ENCODE peak calls at places on chromosomes 5 and 9, in five cellular contexts. Z, Y, Q, R and S are unnamed samples.

GRCh38 chr5:82873452-82873851 is 203.7 kb downstream of the TMEM167A start:
- DNase-seq in R (no peak), Q (no peak), Z (no peak), Y (no peak), S (no peak)

GRCh38 chr5:40570408-40571129 is 109.1 kb upstream of the PTGER4 start:
- DNase-seq in R (no peak), Y (peak; percentile 8), Q (peak; percentile 90), Z (no peak), S (no peak)

GRCh38 chr9:98833090-98833956 is 25.9 kb downstream of the GALNT12 start:
- DNase-seq in R (no peak), Q (no peak), Z (peak; percentile 65), Y (no peak), S (no peak)

GRCh38 chr5:77797133-77797532 is 21.0 kb upstream of the TBCA start:
- DNase-seq in R (no peak), Y (no peak), Q (peak; percentile 5), Z (no peak), S (no peak)

GRCh38 chr9:93002700-93003099 is 55.4 kb downstream of the FGD3 start:
- DNase-seq in Y (no peak), R (no peak), Z (no peak), Q (no peak), S (no peak)

GRCh38 chr5:29518176-29518575 is 1675.3 kb upstream of the CDH6 start:
- DNase-seq in Q (no peak), R (no peak), Z (no peak), Y (no peak), S (no peak)

GRCh38 chr9:68560131-68560844 is 19.6 kb upstream of the TMEM252 start:
- DNase-seq in Y (peak; percentile 13), R (peak; percentile 50), Z (peak; percentile 55), Q (peak; percentile 84), S (peak; percentile 61)

GRCh38 chr5:56172225-56172624 is 60.9 kb downstream of the ANKRD55 start:
- DNase-seq in Q (peak; percentile 59), Y (no peak), R (no peak), Z (no peak), S (no peak)

GRCh38 chr5:107542831-107543231 is 127.9 kb downstream of the EFNA5 start:
- DNase-seq in Q (peak; percentile 40), Y (peak; percentile 74), Z (peak; percentile 87), R (peak; percentile 77), S (peak; percentile 63)

GRCh38 chr5:132114150-132115121 is 40.8 kb downstream of the CSF2 start:
- DNase-seq in Y (no peak), Q (no peak), R (no peak), Z (no peak), S (no peak)

GRCh38 chr9:101026824-101027223 is 1.7 kb upstream of the PLPPR1 start:
- DNase-seq in Z (no peak), Q (no peak), Y (no peak), R (no peak), S (no peak)

GRCh38 chr5:10684303-10685086 is 76.5 kb downstream of the DAP start:
- DNase-seq in Z (no peak), Q (no peak), Y (no peak), R (no peak), S (no peak)
- TF ChIP-seq POLR2A in Z (no peak), Q (no peak), Y (no peak), R (no peak), S (no peak)

GRCh38 chr5:178642351-178642909 is 15.6 kb upstream of the CLK4 start:
- DNase-seq in Q (peak; percentile 79), Y (no peak), R (no peak), Z (no peak), S (no peak)
- H3K27ac ChIP-seq in Q (no peak overlapping the region), Y (no peak overlapping the region), R (no peak overlapping the region), Z (no peak overlapping the region), S (no peak overlapping the region)

DNA sequence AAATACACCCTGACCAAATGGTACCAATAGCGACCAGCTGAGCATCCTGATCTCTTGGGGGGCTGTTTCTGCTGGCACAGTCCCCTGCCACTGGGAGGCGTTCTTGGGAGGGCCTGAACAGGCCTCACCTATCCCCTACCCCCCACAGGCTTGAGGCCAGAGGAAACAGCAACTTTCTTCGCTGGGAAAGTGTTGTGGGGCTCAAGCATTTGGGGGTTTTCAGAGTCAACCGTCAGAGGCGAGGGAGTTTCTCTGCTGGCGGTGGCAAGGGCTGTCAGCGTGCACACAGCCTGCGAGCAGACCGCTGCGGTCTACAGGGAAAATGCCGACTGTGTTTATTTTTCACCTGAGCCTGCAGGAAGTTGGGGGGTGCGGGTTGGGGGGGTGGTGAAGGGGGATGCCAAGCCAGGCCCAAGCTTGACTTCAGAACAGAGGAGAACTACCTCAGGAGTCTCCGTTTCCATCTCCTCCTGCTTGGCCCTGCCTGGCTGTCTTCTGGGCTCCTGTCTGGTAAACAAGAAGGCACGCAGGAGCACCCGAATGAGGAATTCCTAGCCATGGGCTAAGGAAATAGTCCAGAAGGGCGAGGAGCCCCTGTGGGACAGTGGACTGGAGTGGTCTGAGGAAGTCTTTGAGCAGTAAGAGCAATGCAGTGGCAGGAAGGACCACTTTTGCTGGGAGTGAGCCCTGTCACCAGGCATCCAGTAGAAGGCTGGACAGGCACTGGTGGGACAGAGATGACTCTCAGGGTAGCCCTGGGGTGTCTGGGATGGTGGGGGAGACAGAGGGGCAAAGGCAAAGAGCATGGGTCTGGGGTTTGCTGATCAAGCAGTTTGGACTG is 18.1 kb downstream of the TCF7 start:
- DNase-seq in Q (no peak), R (no peak), Y (no peak), Z (peak; percentile 7), S (peak; percentile 77)
- TF ChIP-seq CTCF in Q (no peak), R (no peak), Y (no peak), Z (no peak), S (no peak)

GRCh38 chr9:127980056-127980705 is 608 bp downstream of the EEIG1 start:
- DNase-seq in Q (no peak), R (no peak), Y (no peak), Z (peak; percentile 40), S (peak; percentile 75)

GRCh38 chr9:127981559-127982121 is 851 bp upstream of the EEIG1 start:
- DNase-seq in Y (no peak), Z (peak; percentile 22), Q (no peak), R (no peak), S (no peak)

GRCh38 chr9:127979015-127979332 is 1.8 kb downstream of the EEIG1 start:
- DNase-seq in Y (no peak), R (no peak), Q (no peak), Z (no peak), S (no peak)

GRCh38 chr9:127979333-127980055 is 1.3 kb downstream of the EEIG1 start:
- DNase-seq in Q (peak; percentile 29), R (no peak), Z (peak; percentile 54), Y (no peak), S (peak; percentile 79)

GRCh38 chr9:127980706-127981558 is at the start of gene EEIG1:
- DNase-seq in Z (peak; percentile 96), R (peak; percentile 91), Y (peak; percentile 88), Q (peak; percentile 86), S (peak; percentile 98)
- TF ChIP-seq POLR2A in Z (peak; percentile 48), R (peak; percentile 96), Y (peak; percentile 78), Q (peak; percentile 87), S (peak; percentile 84)

GRCh38 chr9:130329061-130329460 is 63.5 kb downstream of the HMCN2 start:
- DNase-seq in Y (no peak), Q (no peak), Z (no peak), R (no peak), S (no peak)
- H3K27ac ChIP-seq in Y (no peak overlapping the region), Q (no peak overlapping the region), Z (peak overlapping the region; percentile 19), R (peak overlapping the region; percentile 54), S (peak overlapping the region; percentile 64)

GRCh38 chr5:22889714-22890113 is 36.6 kb upstream of the CDH12 start:
- DNase-seq in Z (no peak), R (no peak), Y (no peak), Q (no peak), S (no peak)
- TF ChIP-seq CTCF in Z (peak; percentile 18), R (no peak), Y (no peak), Q (no peak), S (peak; percentile 8)

DNA sequence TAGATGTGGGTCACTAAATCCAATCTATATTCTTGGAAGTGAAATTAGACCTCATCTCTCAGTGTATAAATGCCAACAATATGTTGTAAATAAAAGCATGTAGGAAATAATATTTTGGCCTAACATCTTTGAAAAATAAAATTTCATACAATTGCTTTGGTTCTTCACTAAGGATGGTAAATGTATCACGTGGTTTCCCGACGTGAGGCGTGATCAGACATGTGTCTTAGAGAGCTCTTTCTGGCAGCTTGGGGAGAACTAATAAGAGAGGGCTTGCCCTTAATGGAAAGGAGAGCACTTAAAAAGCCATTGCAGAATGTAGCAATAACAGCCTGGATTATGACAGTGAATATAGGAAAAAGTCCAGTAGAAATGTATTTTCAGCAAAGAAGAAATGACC is 602.6 kb downstream of the CDH12 start:
- DNase-seq in R (no peak), Z (no peak), Y (no peak), Q (no peak), S (no peak)
- TF ChIP-seq POLR2A in R (no peak), Z (no peak), Y (no peak), Q (no peak), S (no peak)

DNA sequence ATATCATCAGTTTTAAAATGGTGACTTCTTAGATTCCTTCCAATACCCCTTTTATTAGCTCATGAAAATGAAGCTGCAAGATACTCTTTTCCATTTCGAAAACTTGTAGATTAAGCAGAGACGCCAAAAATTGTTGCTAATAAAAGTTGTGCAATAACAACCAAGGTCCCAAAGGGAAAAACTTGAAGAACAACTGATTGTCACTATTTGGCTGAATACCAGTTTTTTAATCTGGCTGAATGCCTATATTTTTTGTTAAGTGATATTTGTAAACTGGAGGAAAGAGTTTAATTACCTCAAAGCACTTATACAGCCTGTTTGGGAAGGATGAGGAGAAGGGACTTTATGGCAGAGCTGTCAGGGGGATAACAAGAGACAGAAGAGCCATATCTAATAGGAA is 14.6 kb downstream of the C5orf58 start:
- DNase-seq in Z (no peak), Y (no peak), R (no peak), Q (no peak), S (no peak)
- H3K27ac ChIP-seq in Z (no peak overlapping the region), Y (no peak overlapping the region), R (peak overlapping the region; percentile 55), Q (no peak overlapping the region), S (no peak overlapping the region)